ENCODE peak calls at places on chromosomes 3 and 15, in five cellular contexts. I is neural progenitor cell; H is tibial nerve; N is CD8-positive, alpha-beta T cell; R is fibroblast of lung. Y is an unnamed sample.
A peak's percentile ranks its signal among the peaks of the same experiment; 100 is the strongest.

GRCh38 chr15:43316007-43316968 is 14.1 kb downstream of the LCMT2 start:
- DNase-seq in H (no peak), I (no peak), R (peak; percentile 31), N (no peak), Y (no peak)

GRCh38 chr3:16740531-16740930 is 135.3 kb upstream of the DAZL start:
- DNase-seq in R (no peak), H (no peak), I (no peak), N (no peak), Y (no peak)

GRCh38 chr3:105322570-105323273 is 44.0 kb upstream of the ALCAM start:
- DNase-seq in H (no peak), N (no peak), I (no peak), R (no peak), Y (no peak)

GRCh38 chr15:75842722-75843617 is at the start of gene UBE2Q2:
- DNase-seq in I (peak; percentile 94), N (peak; percentile 72), R (peak; percentile 70), H (peak; percentile 36), Y (peak; percentile 85)

GRCh38 chr3:33159234-33159633 is 45.4 kb downstream of the CRTAP start:
- DNase-seq in R (no peak), N (no peak), I (no peak), H (no peak), Y (no peak)

GRCh38 chr3:66747251-66747650 is 246.4 kb upstream of the LRIG1 start:
- DNase-seq in H (no peak), R (peak; percentile 45), N (no peak), I (no peak), Y (no peak)

GRCh38 chr15:70146771-70147170 is 49.1 kb upstream of the TLE3 start:
- DNase-seq in H (no peak), R (no peak), I (no peak), N (no peak), Y (no peak)

GRCh38 chr15:40146037-40146436 is 14.8 kb upstream of the BUB1B start:
- DNase-seq in R (peak; percentile 18), H (no peak), N (no peak), I (no peak), Y (no peak)

GRCh38 chr15:76181705-76182107 is 121.9 kb downstream of the TMEM266 start:
- DNase-seq in N (no peak), H (no peak), I (no peak), R (no peak), Y (no peak)

GRCh38 chr3:192219926-192220325 is 507.4 kb downstream of the FGF12 start:
- DNase-seq in N (no peak), R (no peak), I (no peak), H (no peak), Y (no peak)

GRCh38 chr3:160565442-160566403 is at the start of gene KPNA4:
- DNase-seq in R (peak; percentile 96), H (peak; percentile 95), N (peak; percentile 96), I (peak; percentile 99), Y (peak; percentile 96)

GRCh38 chr3:119562307-119562961 is 3.0 kb upstream of the CD80 start:
- DNase-seq in H (no peak), N (no peak), I (no peak), R (no peak), Y (no peak)

GRCh38 chr3:50321844-50322385 is 630 bp downstream of the HYAL2 start:
- DNase-seq in R (no peak), I (peak; percentile 91), N (no peak), H (no peak), Y (no peak)

GRCh38 chr3:41000471-41000870 is 198.8 kb upstream of the CTNNB1 start:
- DNase-seq in I (no peak), H (no peak), N (no peak), R (no peak), Y (no peak)

GRCh38 chr15:61051570-61052031 is 177.5 kb downstream of the RORA start:
- DNase-seq in R (peak; percentile 68), H (peak; percentile 25), N (no peak), I (peak; percentile 62), Y (no peak)

GRCh38 chr3:170840291-170840859 is 29.6 kb downstream of the RPL22L1 start:
- DNase-seq in R (peak; percentile 61), N (no peak), I (no peak), H (no peak), Y (no peak)

GRCh38 chr3:39639344-39640236 is 169.8 kb upstream of the MYRIP start:
- DNase-seq in I (peak; percentile 3), H (no peak), R (peak; percentile 88), N (no peak), Y (no peak)

GRCh38 chr3:42691861-42692666 is 6.7 kb downstream of the KLHL40 start:
- DNase-seq in H (no peak), R (no peak), I (no peak), N (no peak), Y (no peak)

GRCh38 chr3:177676148-177676547 is 478.9 kb upstream of the TBL1XR1 start:
- DNase-seq in N (no peak), H (no peak), R (no peak), I (no peak), Y (no peak)

GRCh38 chr15:66846811-66847210 is 144.8 kb downstream of the SMAD6 start:
- DNase-seq in N (no peak), I (no peak), H (no peak), R (no peak), Y (no peak)

GRCh38 chr3:194058189-194058571 is 77.8 kb upstream of the HES1 start:
- DNase-seq in N (peak; percentile 13), R (peak; percentile 36), I (peak; percentile 93), H (peak; percentile 28), Y (peak; percentile 75)

GRCh38 chr3:81249540-81250029 is 511.9 kb downstream of the GBE1 start:
- DNase-seq in R (peak; percentile 25), I (no peak), N (no peak), H (no peak), Y (no peak)

GRCh38 chr3:10189557-10190374 is 25.0 kb downstream of the IRAK2 start:
- DNase-seq in R (peak; percentile 43), I (no peak), H (peak; percentile 76), N (peak; percentile 38), Y (peak; percentile 63)

GRCh38 chr3:10187944-10188343 is 23.2 kb downstream of the IRAK2 start:
- DNase-seq in R (no peak), I (no peak), N (no peak), H (no peak), Y (no peak)

GRCh38 chr3:10185804-10186762 is 21.4 kb downstream of the IRAK2 start:
- DNase-seq in R (no peak), H (no peak), N (peak; percentile 33), I (no peak), Y (no peak)

GRCh38 chr3:10187295-10187876 is 22.7 kb downstream of the IRAK2 start:
- DNase-seq in H (no peak), I (no peak), N (no peak), R (no peak), Y (no peak)

DNA sequence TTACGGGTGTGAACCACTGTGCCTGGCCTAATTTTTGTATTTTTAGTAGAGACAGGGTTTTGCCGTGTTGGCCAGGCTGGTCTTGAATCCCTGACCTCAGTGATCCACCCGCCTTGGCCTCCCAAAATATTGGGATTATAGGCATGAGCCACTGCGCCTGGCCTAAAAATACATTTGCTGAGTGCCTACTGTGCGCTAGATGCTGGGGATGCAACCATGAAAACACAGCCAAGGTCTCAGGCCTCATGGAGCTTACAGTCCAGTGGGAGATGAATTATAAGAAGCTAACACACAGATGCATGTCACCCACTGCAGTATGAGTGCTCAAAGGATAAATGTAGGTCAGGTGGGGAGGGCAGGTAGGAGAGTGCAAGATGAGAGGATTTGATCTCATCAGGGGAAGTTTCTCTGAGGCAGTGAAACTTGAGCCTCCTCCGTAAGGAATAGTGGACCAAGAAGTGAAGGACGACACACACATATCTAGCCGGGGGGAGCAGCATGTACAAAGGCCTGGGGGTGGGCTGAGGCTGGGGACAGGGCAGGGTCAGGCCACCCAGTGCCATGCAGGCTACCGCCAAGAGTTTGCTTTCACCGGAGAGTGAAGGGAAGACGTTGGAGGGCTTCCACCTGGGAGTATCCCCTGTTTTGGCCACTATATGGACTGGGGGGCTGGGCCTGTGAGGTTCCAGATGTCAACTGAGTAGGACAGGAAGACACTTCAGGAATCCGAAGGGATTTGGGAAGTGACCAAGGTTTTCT is 24.3 kb downstream of the IRAK2 start:
- DNase-seq in I (no peak), N (no peak), R (no peak), H (no peak), Y (no peak)
- H3K4me3 ChIP-seq in I (no peak overlapping the region), N (no peak overlapping the region), R (no peak overlapping the region), H (no peak overlapping the region), Y (no peak overlapping the region)

GRCh38 chr3:58580826-58581327 is 3.7 kb upstream of the FAM107A start:
- DNase-seq in R (no peak), H (no peak), I (no peak), N (no peak), Y (no peak)

GRCh38 chr3:58578873-58579272 is 1.7 kb upstream of the FAM107A start:
- DNase-seq in R (no peak), I (no peak), N (no peak), H (no peak), Y (no peak)

GRCh38 chr3:58584690-58585004 is 7.5 kb upstream of the FAM107A start:
- DNase-seq in R (peak; percentile 39), I (no peak), H (no peak), N (no peak), Y (no peak)

GRCh38 chr3:58585005-58585786 is 8.0 kb upstream of the FAM107A start:
- DNase-seq in N (peak; percentile 39), I (peak; percentile 91), H (peak; percentile 74), R (peak; percentile 71), Y (peak; percentile 80)

GRCh38 chr3:58581328-58582091 is 4.3 kb upstream of the FAM107A start:
- DNase-seq in I (peak; percentile 95), H (no peak), R (no peak), N (no peak), Y (no peak)
- H3K27ac ChIP-seq in I (peak overlapping the region; percentile 94), H (no peak overlapping the region), R (no peak overlapping the region), N (no peak overlapping the region), Y (no peak overlapping the region)

DNA sequence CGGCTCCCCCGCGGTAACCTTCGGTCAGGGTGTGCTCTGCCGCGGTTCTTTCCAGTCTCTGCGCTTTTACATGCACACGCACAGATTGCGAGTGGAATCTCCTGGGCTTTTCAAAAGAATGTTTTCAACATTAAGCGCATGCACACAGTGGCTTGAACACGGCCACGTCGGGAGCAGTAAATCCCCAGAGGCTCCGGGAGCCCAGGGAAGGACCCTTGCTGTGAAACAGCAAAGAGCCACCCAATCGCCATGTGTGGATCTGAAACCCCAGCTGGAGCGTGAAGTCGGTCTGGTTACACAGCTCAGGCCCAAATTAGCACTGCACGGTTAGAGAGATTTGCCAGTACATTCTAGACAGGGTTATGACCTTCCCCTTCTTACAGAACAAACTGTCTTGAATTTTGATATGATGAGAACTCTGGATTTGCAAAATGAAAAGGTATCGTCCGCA is 869 bp upstream of the RGMA start:
- DNase-seq in R (no peak), I (peak; percentile 53), H (no peak), N (no peak), Y (no peak)
- H3K4me1 ChIP-seq in R (no peaks in the 10 kb centered on the region), I (peaks cover 44% of the 10 kb centered on the region), H (peaks cover 51% of the 10 kb centered on the region), N (peaks cover 6% of the 10 kb centered on the region), Y (peaks cover 10% of the 10 kb centered on the region)

GRCh38 chr3:71579934-71580318 is 3.6 kb downstream of the FOXP1 start:
- DNase-seq in H (no peak), I (peak; percentile 27), R (no peak), N (no peak), Y (no peak)

GRCh38 chr3:71580636-71581215 is 2.8 kb downstream of the FOXP1 start:
- DNase-seq in H (no peak), I (peak; percentile 24), R (no peak), N (no peak), Y (no peak)

GRCh38 chr3:71581451-71581980 is 2.0 kb downstream of the FOXP1 start:
- DNase-seq in H (no peak), N (peak; percentile 36), I (peak; percentile 65), R (no peak), Y (peak; percentile 23)

GRCh38 chr3:71578045-71578730 is 5.3 kb downstream of the FOXP1 start:
- DNase-seq in R (no peak), N (no peak), H (no peak), I (no peak), Y (no peak)

GRCh38 chr3:71579301-71579933 is 4.1 kb downstream of the FOXP1 start:
- DNase-seq in R (no peak), N (no peak), I (no peak), H (no peak), Y (no peak)
- H3K4me3 ChIP-seq in R (no peak overlapping the region), N (no peak overlapping the region), I (no peak overlapping the region), H (peak overlapping the region; percentile 78), Y (peak overlapping the region; percentile 15)